ENCODE peak calls at places on chromosomes 13 and 19, in five cellular contexts. S is HCT116, M is ovary, W is sigmoid colon, Q is K562. N is an unnamed sample. For H3K4me1, the result is how much of the 10 kb centered on the place peaks cover.

GRCh38 chr13:75760182-75760981 is 124.3 kb downstream of the LMO7 start:
- DNase-seq in S (peak), M (no peak), W (no peak), Q (no peak), N (no peak)

GRCh38 chr19:8580710-8581281 is 3.6 kb upstream of the MYO1F start:
- DNase-seq in S (peak), M (peak), W (peak), Q (peak), N (peak)

GRCh38 chr19:18432275-18433038 is 5.5 kb downstream of the ISYNA1 start:
- DNase-seq in S (no peak), M (no peak), W (peak), Q (no peak), N (no peak)

GRCh38 chr19:51777570-51778460 is 16.8 kb downstream of the FPR2 start:
- DNase-seq in S (peak), M (peak), W (peak), Q (peak), N (peak)

GRCh38 chr13:27830010-27830409 is 37.7 kb downstream of the GSX1 start:
- DNase-seq in S (peak), M (peak), W (peak), Q (peak), N (peak)

GRCh38 chr13:42788601-42789000 is 7.2 kb downstream of the FAM216B start:
- DNase-seq in S (no peak), M (no peak), W (no peak), Q (no peak), N (no peak)

GRCh38 chr13:79417741-79418140 is 11.7 kb upstream of the RBM26 start:
- DNase-seq in S (no peak), M (no peak), W (no peak), Q (no peak), N (no peak)

GRCh38 chr13:26985285-26985878 is 186.2 kb downstream of the USP12 start:
- DNase-seq in S (peak), M (peak), W (peak), Q (peak), N (no peak)

GRCh38 chr13:50713849-50714248 is 129.6 kb downstream of the DLEU7 start:
- DNase-seq in S (no peak), M (no peak), W (no peak), Q (no peak), N (no peak)

GRCh38 chr19:44677019-44677809 is 5.9 kb downstream of the CEACAM19 start:
- DNase-seq in S (peak), M (no peak), W (no peak), Q (peak), N (no peak)

DNA sequence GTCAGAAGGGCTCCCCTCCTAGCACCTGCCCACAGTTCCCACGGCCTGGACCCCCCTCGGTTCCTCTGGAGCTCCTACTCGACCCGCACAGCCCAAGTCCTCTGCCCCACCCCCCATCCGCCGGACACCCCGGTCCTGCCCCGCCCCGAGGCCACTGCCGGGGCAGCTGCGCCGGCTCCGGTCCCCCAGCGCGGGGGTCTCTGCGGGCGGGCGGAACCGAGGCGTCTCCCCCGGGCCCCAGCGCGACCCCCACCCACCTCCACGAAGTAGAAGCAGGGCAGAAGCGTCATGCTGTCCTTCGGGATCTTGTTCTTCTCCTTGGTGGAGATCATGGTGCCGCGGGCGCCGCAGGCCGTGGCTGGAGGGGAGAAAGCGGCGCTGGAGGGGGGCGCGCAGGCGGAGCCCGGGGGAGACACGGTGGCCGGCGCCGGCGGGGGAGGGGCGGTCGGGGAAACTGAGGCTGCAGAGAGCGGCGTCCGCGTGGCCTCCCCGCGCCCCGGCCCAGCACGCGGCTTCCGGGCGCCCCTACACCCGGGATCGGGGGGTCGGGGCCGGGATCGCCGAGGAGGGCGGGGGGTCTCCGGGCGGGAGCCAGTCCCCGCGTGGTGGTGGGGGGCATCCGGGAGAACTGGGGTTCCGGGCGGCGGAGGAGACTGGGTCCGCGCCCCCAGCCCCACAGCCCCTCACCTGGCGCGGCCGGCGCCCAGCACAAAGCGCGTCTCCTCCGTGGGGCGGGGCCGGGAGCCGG is at the start of gene PLPPR3:
- DNase-seq in S (no peak), M (no peak), W (no peak), Q (peak), N (no peak)
- H3K4me3 ChIP-seq in S (no peak), M (no peak), W (peak), Q (peak), N (peak)

GRCh38 chr19:16209266-16209665 is 11.6 kb downstream of the AP1M1 start:
- DNase-seq in S (no peak), M (no peak), W (no peak), Q (no peak), N (peak)
- TF ChIP-seq CTCF in S (no peak), M (no peak), W (no peak), Q (no peak), N (no peak)

DNA sequence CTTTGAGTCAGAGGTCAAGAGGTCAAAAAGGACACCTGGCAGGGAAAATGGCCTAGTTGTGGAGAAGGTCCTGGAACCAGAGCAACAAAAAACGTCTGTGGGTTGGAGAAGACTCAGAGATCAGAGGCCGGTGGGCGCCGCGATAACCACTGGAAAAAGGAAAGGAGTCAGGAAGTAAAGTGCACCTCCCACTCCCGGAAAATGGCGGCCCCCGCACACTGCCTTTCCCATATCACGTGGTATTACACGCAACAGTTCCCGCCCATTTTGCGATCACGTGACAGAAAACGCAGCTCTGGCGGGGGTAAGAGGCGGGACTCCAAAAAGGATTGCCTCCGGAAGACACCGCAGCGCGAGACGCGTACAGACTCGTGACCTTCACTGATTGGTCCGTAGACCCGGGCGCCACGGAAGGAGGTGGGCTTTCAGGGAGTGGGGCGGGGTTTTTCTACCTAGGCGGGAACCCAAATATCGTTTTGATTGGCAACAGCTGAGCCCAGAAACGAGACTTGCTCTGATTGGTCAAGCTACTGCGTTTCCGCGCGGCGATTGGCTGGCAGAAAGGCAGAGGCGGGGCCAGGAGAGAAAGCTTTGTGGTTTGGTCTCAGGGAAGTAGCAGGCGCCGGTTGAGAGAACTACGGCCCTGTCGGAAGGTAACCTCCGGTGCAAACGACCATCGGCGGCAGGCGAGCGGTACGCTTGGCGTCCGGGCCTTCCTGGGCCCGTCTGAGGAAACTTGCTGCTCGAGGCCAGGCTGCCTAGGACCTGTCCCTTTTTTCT is at the start of gene ACTMAP:
- DNase-seq in S (peak), M (peak), W (peak), Q (peak), N (peak)
- H3K4me1 ChIP-seq in S (under half), M (under half), W (under half), Q (under half), N (half or more)

GRCh38 chr19:36837902-36838783 is at the start of gene ZNF790:
- DNase-seq in S (no peak), M (peak), W (peak), Q (peak), N (peak)

GRCh38 chr19:36833430-36833829 is 4.8 kb downstream of the ZNF790 start:
- DNase-seq in S (no peak), M (no peak), W (no peak), Q (no peak), N (no peak)

GRCh38 chr19:36838784-36839324 is 667 bp upstream of the ZNF790 start:
- DNase-seq in S (no peak), M (no peak), W (no peak), Q (no peak), N (no peak)

GRCh38 chr19:36837525-36837901 is 674 bp downstream of the ZNF790 start:
- DNase-seq in S (no peak), M (no peak), W (no peak), Q (no peak), N (no peak)
- H3K4me3 ChIP-seq in S (no peak), M (peak), W (peak), Q (peak), N (peak)

N was measured in upper lobe of right lung.